ENCODE peak calls at places on chromosomes 16 and 17, in six cellular contexts. N is gastrocnemius medialis; A is foreskin keratinocyte; H is stimulated activated CD8-positive, alpha-beta memory T cell treated with anti-CD3 and anti-CD28 coated beads, Interleukin-15, amount 100 ng/mL, for 1 hour; O is GM04503; T is dermis microvascular lymphatic vessel endothelial cell. Z is an unnamed sample.
A peak's percentile ranks its signal among the peaks of the same experiment; 100 is the strongest.

GRCh38 chr17:76969598-76970172 is 101.5 kb downstream of the MGAT5B start:
- DNase-seq in A (no peak), N (no peak), T (no peak), H (no peak), O (no peak), Z (peak; percentile 35)

GRCh38 chr17:65723356-65723928 is 162.0 kb upstream of the AXIN2 start:
- DNase-seq in N (no peak), H (no peak), A (no peak), O (peak; percentile 21), T (peak; percentile 22), Z (no peak)

GRCh38 chr17:41428591-41429326 is 4.4 kb upstream of the KRT37 start:
- DNase-seq in H (no peak), T (no peak), O (no peak), A (no peak), N (no peak), Z (no peak)

GRCh38 chr16:10572611-10573010 is 7.8 kb downstream of the EMP2 start:
- DNase-seq in O (no peak), T (no peak), H (no peak), A (no peak), N (no peak), Z (no peak)

GRCh38 chr16:66898207-66898606 is 17.9 kb downstream of the PDP2 start:
- DNase-seq in A (no peak), N (peak; percentile 72), T (no peak), O (peak; percentile 41), H (no peak), Z (no peak)

GRCh38 chr17:61381537-61381936 is 18.1 kb upstream of the TBX2 start:
- DNase-seq in O (no peak), T (no peak), A (no peak), N (no peak), H (no peak), Z (no peak)

GRCh38 chr17:28549274-28550132 is 2.9 kb downstream of the UNC119 start:
- DNase-seq in N (no peak), O (no peak), T (no peak), A (no peak), H (no peak), Z (no peak)

GRCh38 chr17:55783684-55784245 is 32.9 kb downstream of the PCTP start:
- DNase-seq in N (peak; percentile 95), T (peak; percentile 92), A (peak; percentile 25), H (no peak), O (no peak), Z (no peak)

GRCh38 chr17:20948984-20949777 is 93.6 kb downstream of the USP22 start:
- DNase-seq in N (no peak), T (no peak), H (no peak), A (no peak), O (no peak), Z (no peak)

GRCh38 chr16:52256310-52257078 is 290.4 kb downstream of the TOX3 start:
- DNase-seq in O (no peak), N (no peak), A (no peak), T (no peak), H (no peak), Z (no peak)

GRCh38 chr16:23172549-23172948 is 10.0 kb upstream of the SCNN1G start:
- DNase-seq in A (no peak), T (no peak), H (no peak), N (no peak), O (no peak), Z (no peak)

GRCh38 chr17:32278815-32279214 is 13.2 kb downstream of the RHBDL3 start:
- DNase-seq in N (no peak), H (no peak), O (no peak), T (no peak), A (no peak), Z (no peak)

GRCh38 chr16:11276143-11276879 is at the start of gene PRM2:
- DNase-seq in N (no peak), T (no peak), O (no peak), A (no peak), H (no peak), Z (no peak)

GRCh38 chr16:82924075-82924854 is 297.5 kb downstream of the CDH13 start:
- DNase-seq in O (no peak), N (no peak), T (no peak), A (no peak), H (no peak), Z (no peak)

Z was measured in cerebellum.